ENCODE peak calls at places on chromosomes 3 and 15, in seven cellular contexts. M is CD8-positive, alpha-beta T cell; Z is IMR-90; D is testis; R is fibroblast of lung; T is GM12865; O is progenitor cell of endocrine pancreas. L is an unnamed sample.

GRCh38 chr3:10506696-10507095 is 1.3 kb upstream of the ATP2B2 start:
- DNase-seq in R (no peak), T (no peak), O (no peak), D (no peak), M (no peak), Z (no peak), L (no peak)

GRCh38 chr3:154324919-154325318 is 632 bp upstream of the DHX36 start:
- DNase-seq in M (no peak), D (peak), O (no peak), Z (no peak), T (no peak), R (peak), L (no peak)

GRCh38 chr3:53189276-53189675 is 28.3 kb downstream of the PRKCD start:
- DNase-seq in O (no peak), M (no peak), D (no peak), Z (no peak), T (no peak), R (no peak), L (no peak)

GRCh38 chr15:69104050-69104750 is 56.2 kb upstream of the GLCE start:
- DNase-seq in Z (no peak), M (no peak), D (no peak), T (peak), R (no peak), O (no peak), L (no peak)

GRCh38 chr15:89814112-89814742 is 425 bp downstream of the ANPEP start:
- DNase-seq in O (no peak), R (no peak), D (no peak), Z (no peak), M (no peak), T (no peak), L (no peak)

GRCh38 chr3:136377499-136377898 is 127.4 kb downstream of the PCCB start:
- DNase-seq in R (no peak), T (no peak), D (no peak), Z (no peak), M (no peak), O (no peak), L (no peak)

GRCh38 chr3:32147509-32147908 is 41.1 kb downstream of the GPD1L start:
- DNase-seq in T (no peak), O (no peak), R (peak), M (no peak), D (no peak), Z (peak), L (no peak)

GRCh38 chr3:19595884-19596283 is 338.1 kb downstream of the EFHB start:
- DNase-seq in Z (no peak), D (no peak), R (no peak), M (no peak), O (no peak), T (no peak), L (no peak)

GRCh38 chr3:123026551-123027291 is 842 bp downstream of the SEMA5B start:
- DNase-seq in O (peak), Z (no peak), D (peak), R (no peak), M (no peak), T (no peak), L (no peak)

GRCh38 chr3:101780661-101781060 is 1.6 kb downstream of the NXPE3 start:
- DNase-seq in D (peak), T (no peak), R (peak), Z (peak), M (no peak), O (no peak), L (no peak)

GRCh38 chr3:51276046-51276445 is 109.0 kb upstream of the MANF start:
- DNase-seq in M (no peak), R (no peak), D (no peak), O (no peak), T (no peak), Z (no peak), L (no peak)

GRCh38 chr3:58404396-58404795 is 29.2 kb downstream of the PDHB start:
- DNase-seq in R (peak), O (no peak), Z (peak), M (no peak), T (no peak), D (no peak), L (no peak)

GRCh38 chr3:100226712-100227429 is 33.9 kb upstream of the TBC1D23 start:
- DNase-seq in M (no peak), T (no peak), O (no peak), R (peak), D (no peak), Z (peak), L (no peak)

GRCh38 chr3:3366391-3366790 is 186.9 kb upstream of the CRBN start:
- DNase-seq in M (no peak), O (no peak), R (no peak), Z (no peak), D (no peak), T (no peak), L (no peak)
- TF ChIP-seq CTCF in M (no peak), O (no peak), R (no peak), Z (no peak), D (no peak), T (no peak), L (no peak)

GRCh38 chr15:66590435-66590834 is 24.6 kb upstream of the LCTL start:
- DNase-seq in D (no peak), M (no peak), Z (no peak), R (no peak), T (no peak), O (no peak), L (no peak)

GRCh38 chr15:66588971-66589370 is 23.2 kb upstream of the LCTL start:
- DNase-seq in O (no peak), M (no peak), Z (no peak), R (no peak), T (no peak), D (no peak), L (no peak)

GRCh38 chr15:66587749-66588148 is 22.0 kb upstream of the LCTL start:
- DNase-seq in M (no peak), T (no peak), O (no peak), D (no peak), Z (no peak), R (no peak), L (no peak)

GRCh38 chr15:66587020-66587419 is 21.2 kb upstream of the LCTL start:
- DNase-seq in T (no peak), D (no peak), R (no peak), M (no peak), O (no peak), Z (no peak), L (no peak)

GRCh38 chr15:66588537-66588936 is 22.7 kb upstream of the LCTL start:
- DNase-seq in Z (no peak), M (no peak), D (no peak), R (no peak), O (no peak), T (no peak), L (no peak)
- TF ChIP-seq CTCF in Z (peak), M (no peak), D (no peak), R (peak), O (no peak), T (no peak), L (no peak)

DNA sequence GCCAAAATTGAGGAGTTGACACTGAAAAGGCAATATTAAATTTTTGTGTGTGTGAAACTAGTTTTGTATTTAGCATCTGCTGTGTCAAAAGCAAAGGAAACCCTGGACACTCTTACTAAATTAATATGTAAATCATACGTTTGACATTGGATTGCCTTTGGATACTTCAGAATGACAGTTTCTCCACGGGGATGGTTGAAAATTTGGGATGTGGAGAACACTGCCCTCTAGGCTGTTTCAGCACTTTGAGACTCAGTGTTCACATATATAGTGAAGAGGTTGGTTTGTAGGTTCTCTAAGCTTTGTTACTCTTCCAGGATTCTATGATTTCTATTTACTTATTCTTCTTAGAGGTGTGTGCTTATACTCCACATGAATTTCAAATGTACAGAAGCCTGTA is 3.0 kb downstream of the ROBO2 start:
- DNase-seq in Z (no peak), M (no peak), D (no peak), R (no peak), O (no peak), T (no peak), L (no peak)
- TF ChIP-seq CTCF in Z (no peak), M (no peak), D (no peak), R (peak), O (peak), T (no peak), L (no peak)

GRCh38 chr3:194485876-194486539 is 794 bp downstream of the ATP13A3 start:
- DNase-seq in O (peak), D (peak), M (peak), R (peak), T (peak), Z (peak), L (peak)
- TF ChIP-seq CTCF in O (peak), D (no peak), M (no peak), R (no peak), T (peak), Z (peak), L (peak)

DNA sequence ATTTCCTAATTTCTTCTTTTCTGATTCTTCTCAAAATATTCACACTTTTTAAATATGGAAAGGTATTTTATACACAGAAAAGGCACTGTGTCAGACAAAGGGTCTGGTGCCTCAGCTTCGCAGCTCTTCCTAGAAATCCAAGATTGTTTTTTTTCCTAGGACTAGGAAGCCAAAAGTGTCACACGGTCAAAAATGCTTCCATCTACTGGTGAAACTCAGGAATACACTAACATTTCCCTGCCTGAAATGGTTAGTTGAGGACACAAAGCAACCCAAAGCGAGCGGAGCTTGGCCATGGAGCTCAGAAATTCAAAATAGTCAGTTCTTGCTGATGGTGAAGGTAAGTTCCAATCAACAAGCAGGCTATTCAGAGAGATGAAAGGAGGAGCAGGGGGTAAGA is 426.5 kb upstream of the RASGRP1 start:
- DNase-seq in Z (peak), D (no peak), M (no peak), O (no peak), T (no peak), R (peak), L (no peak)
- TF ChIP-seq CTCF in Z (peak), D (peak), M (no peak), O (peak), T (no peak), R (peak), L (no peak)

GRCh38 chr3:189710620-189711388 is 79.6 kb downstream of the TP63 start:
- DNase-seq in R (peak), M (no peak), D (peak), T (peak), Z (peak), O (no peak), L (no peak)
- TF ChIP-seq CTCF in R (no peak), M (no peak), D (no peak), T (no peak), Z (no peak), O (no peak), L (no peak)

DNA sequence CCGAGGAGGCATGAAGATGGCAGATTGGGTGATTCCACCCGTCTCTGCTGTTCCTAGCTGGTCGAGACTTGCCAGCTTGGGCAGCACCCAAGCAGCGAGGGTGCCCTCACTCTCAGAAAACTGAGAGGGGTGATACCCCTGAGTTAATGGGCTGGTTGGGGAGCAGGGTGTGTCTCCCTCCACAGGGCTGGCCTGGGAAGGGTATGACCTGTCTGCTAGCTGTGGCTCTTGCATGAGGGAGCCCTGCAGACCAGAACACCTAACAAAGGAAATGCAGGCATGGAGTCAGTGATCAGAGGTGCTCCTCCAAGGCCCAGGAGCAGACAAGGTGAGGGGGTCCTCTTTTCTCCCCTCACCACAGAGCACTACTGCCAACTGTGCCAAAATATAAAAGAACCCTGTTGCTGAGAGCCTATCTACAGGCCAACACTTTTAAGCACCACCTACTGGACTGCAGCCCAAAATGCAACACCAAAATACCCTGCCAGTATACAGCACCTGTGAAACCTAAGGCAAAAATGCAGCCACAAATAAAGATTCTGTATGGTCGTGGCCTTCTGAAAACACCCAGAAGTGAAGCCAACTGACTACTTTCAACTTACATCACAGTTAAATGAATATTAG is 35.8 kb upstream of the PPM1L start:
- DNase-seq in D (no peak), Z (no peak), M (no peak), T (peak), O (no peak), R (no peak), L (no peak)
- TF ChIP-seq CTCF in D (no peak), Z (no peak), M (no peak), T (peak), O (peak), R (no peak), L (no peak)

GRCh38 chr3:13762931-13763330 is 116.9 kb downstream of the WNT7A start:
- DNase-seq in M (no peak), O (no peak), D (no peak), R (no peak), Z (no peak), T (no peak), L (no peak)
- TF ChIP-seq CTCF in M (no peak), O (no peak), D (no peak), R (no peak), Z (no peak), T (no peak), L (no peak)

GRCh38 chr15:40930430-40931299 is 1.5 kb downstream of the DLL4 start:
- DNase-seq in O (peak), D (peak), T (peak), M (no peak), R (peak), Z (peak), L (no peak)

GRCh38 chr15:40929730-40930429 is 740 bp downstream of the DLL4 start:
- DNase-seq in M (no peak), Z (peak), D (peak), R (peak), O (peak), T (no peak), L (no peak)

GRCh38 chr15:40927497-40928346 is 1.4 kb upstream of the DLL4 start:
- DNase-seq in O (no peak), R (no peak), D (no peak), T (no peak), Z (no peak), M (no peak), L (no peak)

GRCh38 chr15:40928351-40928974 is 677 bp upstream of the DLL4 start:
- DNase-seq in T (no peak), O (no peak), R (no peak), M (no peak), Z (no peak), D (no peak), L (no peak)

DNA sequence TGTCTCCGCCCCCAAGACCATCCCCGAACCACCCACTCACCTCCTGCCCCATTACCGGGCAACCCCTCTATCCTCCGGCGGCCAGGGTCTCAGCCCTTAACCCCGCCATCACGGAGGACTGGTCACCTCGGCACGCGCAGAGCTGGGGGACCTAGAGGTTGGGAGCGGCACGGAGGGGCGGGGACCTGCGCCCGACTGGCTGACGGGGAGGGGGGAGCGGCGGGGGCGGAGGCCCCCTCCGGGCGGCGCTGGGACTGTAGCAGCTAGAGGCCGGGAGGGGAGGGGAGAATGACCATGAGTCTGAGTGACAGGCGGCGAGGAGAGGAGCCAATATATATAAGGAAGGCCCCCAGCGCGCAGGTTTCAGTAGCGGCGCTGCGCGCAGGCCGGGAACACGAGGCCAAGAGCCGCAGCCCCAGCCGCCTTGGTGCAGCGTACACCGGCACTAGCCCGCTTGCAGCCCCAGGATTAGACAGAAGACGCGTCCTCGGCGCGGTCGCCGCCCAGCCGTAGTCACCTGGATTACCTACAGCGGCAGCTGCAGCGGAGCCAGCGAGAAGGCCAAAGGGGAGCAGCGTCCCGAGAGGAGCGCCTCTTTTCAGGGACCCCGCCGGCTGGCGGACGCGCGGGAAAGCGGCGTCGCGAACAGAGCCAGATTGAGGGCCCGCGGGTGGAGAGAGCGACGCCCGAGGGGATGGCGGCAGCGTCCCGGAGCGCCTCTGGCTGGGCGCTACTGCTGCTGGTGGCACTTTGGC is at the start of gene DLL4:
- DNase-seq in D (no peak), O (peak), M (no peak), T (peak), R (peak), Z (peak), L (no peak)
- TF ChIP-seq CTCF in D (no peak), O (no peak), M (no peak), T (no peak), R (no peak), Z (no peak), L (no peak)